ENCODE peak calls at places on chromosomes 1 and 21, in six cellular contexts. K is spleen, S is transverse colon, E is stomach, B is left ventricle myocardium inferior, D is breast epithelium. G is an unnamed sample.

GRCh38 chr1:24311731-24312130 is 7.4 kb upstream of the GRHL3 start:
- DNase-seq in K (no peak), S (no peak), E (no peak), B (no peak), D (no peak), G (no peak)

GRCh38 chr1:210448293-210448892 is 119.7 kb downstream of the HHAT start:
- DNase-seq in K (no peak), S (no peak), E (no peak), B (no peak), D (no peak), G (no peak)

GRCh38 chr1:102097451-102097850 is 100.7 kb upstream of the OLFM3 start:
- DNase-seq in K (no peak), S (peak; percentile 44), E (no peak), B (no peak), D (no peak), G (no peak)

GRCh38 chr1:18943162-18943561 is 13.3 kb downstream of the IFFO2 start:
- DNase-seq in K (no peak), S (no peak), E (no peak), B (no peak), D (no peak), G (no peak)

GRCh38 chr1:95039360-95040031 is 33.3 kb downstream of the ALG14 start:
- DNase-seq in K (no peak), S (no peak), E (no peak), B (no peak), D (no peak), G (no peak)

GRCh38 chr1:234001817-234002216 is 97.3 kb downstream of the SLC35F3 start:
- DNase-seq in K (no peak), S (no peak), E (no peak), B (no peak), D (no peak), G (no peak)

GRCh38 chr1:96292141-96292540 is 429.4 kb upstream of the PTBP2 start:
- DNase-seq in K (no peak), S (no peak), E (no peak), B (no peak), D (no peak), G (no peak)

GRCh38 chr1:102941364-102941947 is 166.9 kb downstream of the COL11A1 start:
- DNase-seq in K (no peak), S (no peak), E (no peak), B (no peak), D (no peak), G (no peak)

GRCh38 chr1:9425859-9426258 is 113.4 kb upstream of the SLC25A33 start:
- DNase-seq in K (no peak), S (no peak), E (no peak), B (no peak), D (no peak), G (no peak)

GRCh38 chr1:1121611-1122077 is 5.8 kb upstream of the C1orf159 start:
- DNase-seq in K (peak; percentile 72), S (peak; percentile 33), E (no peak), B (no peak), D (no peak), G (no peak)

GRCh38 chr1:220067246-220068204 is 21.2 kb upstream of the EPRS1 start:
- DNase-seq in K (no peak), S (no peak), E (no peak), B (no peak), D (no peak), G (no peak)

GRCh38 chr1:109365642-109366204 is 32.0 kb downstream of the SORT1 start:
- DNase-seq in K (no peak), S (peak; percentile 69), E (no peak), B (no peak), D (no peak), G (no peak)

GRCh38 chr1:193069748-193070394 is 10.5 kb downstream of the RO60 start:
- DNase-seq in K (no peak), S (no peak), E (no peak), B (no peak), D (no peak), G (no peak)

GRCh38 chr21:42164064-42164789 is 54.7 kb upstream of the ABCG1 start:
- DNase-seq in K (peak; percentile 89), S (peak; percentile 83), E (peak; percentile 83), B (peak; percentile 61), D (peak; percentile 52), G (peak; percentile 52)

GRCh38 chr1:111252786-111253185 is 25.3 kb downstream of the CHI3L2 start:
- DNase-seq in K (no peak), S (no peak), E (no peak), B (no peak), D (no peak), G (no peak)

GRCh38 chr1:19342077-19342775 is 30.1 kb downstream of the SLC66A1 start:
- DNase-seq in K (no peak), S (no peak), E (no peak), B (peak; percentile 59), D (no peak), G (no peak)

GRCh38 chr1:33140153-33141149 is 41.4 kb downstream of the TRIM62 start:
- DNase-seq in K (no peak), S (no peak), E (no peak), B (no peak), D (peak; percentile 38), G (no peak)

GRCh38 chr1:99645699-99646531 is at the start of gene PALMD:
- DNase-seq in K (no peak), S (peak; percentile 8), E (peak; percentile 51), B (peak; percentile 50), D (peak; percentile 62), G (no peak)

GRCh38 chr1:155909894-155910293 is 1.3 kb downstream of the RIT1 start:
- DNase-seq in K (no peak), S (no peak), E (peak; percentile 28), B (no peak), D (no peak), G (no peak)

GRCh38 chr1:29644812-29645211 is 408.5 kb downstream of the PTPRU start:
- DNase-seq in K (no peak), S (no peak), E (no peak), B (no peak), D (peak; percentile 17), G (peak; percentile 3)

GRCh38 chr1:244052728-244053312 is 1.7 kb downstream of the ZBTB18 start:
- DNase-seq in K (no peak), S (no peak), E (no peak), B (no peak), D (no peak), G (no peak)

GRCh38 chr1:20185834-20186782 is at the start of the genes PLA2G2C and UBXN10:
- DNase-seq in K (peak; percentile 87), S (peak; percentile 84), E (peak; percentile 37), B (peak; percentile 59), D (peak; percentile 67), G (peak; percentile 77)

DNA sequence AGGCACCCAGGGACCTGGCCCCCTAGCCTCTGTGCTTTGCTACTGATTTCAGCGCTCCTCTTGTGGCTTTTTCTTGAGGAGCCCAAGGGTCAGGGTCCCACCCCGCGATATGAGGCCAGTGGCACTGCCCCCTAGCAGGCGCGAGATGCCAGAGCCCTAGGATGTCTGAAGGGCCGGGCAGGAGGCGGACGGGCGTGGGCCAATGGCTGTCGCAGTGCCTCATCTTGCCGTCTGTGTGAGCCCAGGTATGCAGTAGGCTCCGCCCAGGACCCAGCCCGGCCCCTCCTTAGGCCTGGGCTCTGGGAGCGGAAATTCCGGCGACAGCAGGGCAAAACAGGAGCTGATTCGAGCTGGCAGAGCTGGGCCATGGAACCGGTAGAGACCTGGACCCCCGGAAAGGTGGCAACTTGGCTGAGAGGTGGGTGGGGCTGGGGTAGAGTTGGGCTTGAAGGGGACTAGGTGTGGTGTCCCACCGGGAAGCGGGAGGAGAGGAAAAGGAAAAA is at the start of gene CNKSR1:
- DNase-seq in K (no peak), S (peak; percentile 89), E (peak; percentile 87), B (no peak), D (peak; percentile 82), G (no peak)
- TF ChIP-seq CTCF in K (no peak), S (no peak), E (no peak), B (no peak), D (no peak), G (no peak)

GRCh38 chr1:47951026-47951425 is 46.2 kb downstream of the TRABD2B start:
- DNase-seq in K (no peak), S (no peak), E (no peak), B (no peak), D (no peak), G (no peak)

GRCh38 chr1:47948126-47948525 is 49.1 kb downstream of the TRABD2B start:
- DNase-seq in K (no peak), S (no peak), E (no peak), B (no peak), D (no peak), G (no peak)

GRCh38 chr1:47950481-47950880 is 46.7 kb downstream of the TRABD2B start:
- DNase-seq in K (no peak), S (no peak), E (no peak), B (no peak), D (no peak), G (no peak)

GRCh38 chr1:47953661-47954060 is 43.5 kb downstream of the TRABD2B start:
- DNase-seq in K (no peak), S (no peak), E (no peak), B (no peak), D (no peak), G (no peak)

GRCh38 chr1:47951545-47952235 is 45.5 kb downstream of the TRABD2B start:
- DNase-seq in K (no peak), S (no peak), E (no peak), B (no peak), D (no peak), G (no peak)
- TF ChIP-seq CTCF in K (no peak), S (no peak), E (no peak), B (no peak), D (no peak), G (no peak)

DNA sequence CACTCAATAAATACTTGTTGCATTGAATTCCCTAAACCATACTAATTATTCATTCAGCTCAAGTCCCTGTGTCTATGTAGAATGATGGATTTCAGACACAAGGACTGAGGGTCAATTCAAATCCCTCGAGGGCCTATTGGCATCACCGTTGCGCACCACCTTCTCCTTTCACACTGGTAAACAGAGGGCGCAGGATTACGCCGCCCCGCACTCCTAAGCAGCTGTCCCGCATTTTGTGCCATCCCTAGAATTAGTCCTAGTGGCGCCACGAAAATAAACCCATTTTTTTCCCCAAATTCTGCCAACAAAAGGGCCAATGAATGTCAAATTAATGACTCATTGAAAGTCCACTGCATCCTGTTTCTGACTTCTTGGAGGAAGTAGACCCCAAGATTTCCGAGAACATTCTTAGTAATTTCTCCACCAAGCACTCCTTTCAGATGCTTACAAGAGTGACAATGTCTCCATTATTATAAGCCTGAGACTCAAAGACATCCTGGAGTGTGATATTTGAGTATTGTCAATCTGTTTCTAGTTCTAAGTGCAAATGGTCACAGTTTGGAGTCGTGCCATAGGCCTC is 53.7 kb downstream of the CD2 start:
- DNase-seq in K (no peak), S (no peak), E (no peak), B (no peak), D (no peak), G (no peak)
- TF ChIP-seq CTCF in K (no peak), S (no peak), E (no peak), B (no peak), D (no peak), G (no peak)

GRCh38 chr1:157984469-157984868 is 9.0 kb upstream of the KIRREL1 start:
- DNase-seq in K (no peak), S (no peak), E (no peak), B (no peak), D (no peak), G (no peak)

GRCh38 chr1:157982111-157982510 is 11.3 kb upstream of the KIRREL1 start:
- DNase-seq in K (no peak), S (no peak), E (no peak), B (no peak), D (no peak), G (no peak)

GRCh38 chr1:157975216-157975615 is 18.2 kb upstream of the KIRREL1 start:
- DNase-seq in K (no peak), S (no peak), E (no peak), B (no peak), D (no peak), G (no peak)

GRCh38 chr1:157983787-157984186 is 9.7 kb upstream of the KIRREL1 start:
- DNase-seq in K (no peak), S (no peak), E (no peak), B (no peak), D (no peak), G (no peak)

GRCh38 chr1:157978547-157979403 is 14.7 kb upstream of the KIRREL1 start:
- DNase-seq in K (no peak), S (peak; percentile 43), E (no peak), B (no peak), D (no peak), G (no peak)
- TF ChIP-seq CTCF in K (no peak), S (no peak), E (no peak), B (no peak), D (no peak), G (no peak)